ENCODE peak calls at places on chromosomes 13 and 19, in seven cellular contexts. K is cardiac muscle cell; D is stimulated activated CD4-positive, alpha-beta T cell treated with anti-CD3 and anti-CD28 coated beads, Interleukin-2, amount 100 ng/mL, for 48 hours; V is neural crest cell; F is AML-193; M is COR-L47; Y is tibial artery. Q is an unnamed sample.

GRCh38 chr13:110575322-110576069 is 14.0 kb upstream of the RAB20 start:
- DNase-seq in M (no peak), D (no peak), F (peak), V (no peak), Y (no peak), K (peak), Q (no peak)

GRCh38 chr19:13176345-13176744 is 26.1 kb downstream of the IER2 start:
- DNase-seq in Y (no peak), F (no peak), V (no peak), M (no peak), D (no peak), K (no peak), Q (no peak)

GRCh38 chr19:45340232-45340898 is at the start of gene KLC3:
- DNase-seq in K (peak), D (peak), M (peak), F (no peak), V (no peak), Y (no peak), Q (peak)

GRCh38 chr13:75415720-75416119 is 66.2 kb downstream of the TBC1D4 start:
- DNase-seq in M (no peak), Y (no peak), V (no peak), D (no peak), K (no peak), F (peak), Q (no peak)

GRCh38 chr13:50801087-50801931 is 42.2 kb downstream of the DLEU7 start:
- DNase-seq in D (peak), K (peak), V (peak), F (peak), M (peak), Y (peak), Q (peak)

GRCh38 chr13:112457485-112457884 is 81.3 kb downstream of the SPACA7 start:
- DNase-seq in D (no peak), M (no peak), V (no peak), K (no peak), F (no peak), Y (no peak), Q (no peak)

GRCh38 chr13:105871768-105872167 is 663.7 kb downstream of the EFNB2 start:
- DNase-seq in K (peak), Y (no peak), M (no peak), F (no peak), V (no peak), D (no peak), Q (no peak)

GRCh38 chr13:23621316-23621645 is 51.1 kb downstream of the TNFRSF19 start:
- DNase-seq in M (no peak), V (no peak), Y (no peak), K (no peak), F (no peak), D (no peak), Q (no peak)

GRCh38 chr19:50417138-50417849 is 1.4 kb upstream of the SPIB start:
- DNase-seq in V (no peak), M (no peak), Y (no peak), D (no peak), F (no peak), K (no peak), Q (no peak)

GRCh38 chr13:95301947-95302386 is 716 bp upstream of the ABCC4 start:
- DNase-seq in F (no peak), K (no peak), M (peak), Y (no peak), D (no peak), V (no peak), Q (no peak)

GRCh38 chr13:30725331-30726085 is 9.8 kb upstream of the ALOX5AP start:
- DNase-seq in K (no peak), Y (no peak), D (no peak), V (no peak), M (no peak), F (no peak), Q (no peak)

GRCh38 chr19:4969772-4970531 is 1.0 kb downstream of the KDM4B start:
- DNase-seq in K (peak), F (peak), M (no peak), D (no peak), Y (no peak), V (no peak), Q (no peak)

GRCh38 chr13:112942689-112943308 is 26.2 kb upstream of the MCF2L start:
- DNase-seq in M (peak), K (peak), V (peak), D (peak), F (peak), Y (peak), Q (peak)

GRCh38 chr13:47409778-47410177 is 512.9 kb upstream of the HTR2A start:
- DNase-seq in F (no peak), D (no peak), K (no peak), M (no peak), Y (no peak), V (no peak), Q (no peak)

GRCh38 chr19:29389495-29389894 is 136.3 kb upstream of the VSTM2B start:
- DNase-seq in D (no peak), F (no peak), K (no peak), M (no peak), V (no peak), Y (no peak), Q (no peak)

GRCh38 chr19:49930483-49931011 is 1.2 kb upstream of the NUP62 start:
- DNase-seq in F (no peak), Y (no peak), M (no peak), V (no peak), K (no peak), D (no peak), Q (no peak)

GRCh38 chr19:55985254-55985653 is 1.3 kb upstream of the NLRP5 start:
- DNase-seq in K (no peak), M (no peak), F (no peak), D (no peak), V (no peak), Y (no peak), Q (no peak)

GRCh38 chr13:82947121-82948077 is 934.9 kb downstream of the SLITRK1 start:
- DNase-seq in V (no peak), K (no peak), F (no peak), D (no peak), M (no peak), Y (no peak), Q (no peak)

GRCh38 chr19:10155834-10156233 is 36.1 kb upstream of the EIF3G start:
- DNase-seq in Y (no peak), V (no peak), F (no peak), M (no peak), D (no peak), K (no peak), Q (no peak)

GRCh38 chr19:1888385-1888784 is 3.1 kb upstream of the ABHD17A start:
- DNase-seq in F (no peak), Y (no peak), D (no peak), M (no peak), K (no peak), V (no peak), Q (no peak)

GRCh38 chr19:57389194-57389729 is 392 bp upstream of the ZNF548 start:
- DNase-seq in M (no peak), K (no peak), Y (no peak), D (no peak), V (no peak), F (no peak), Q (no peak)

GRCh38 chr13:93002071-93002470 is 224.5 kb upstream of the GPC6 start:
- DNase-seq in F (no peak), M (no peak), V (no peak), D (no peak), Y (no peak), K (no peak), Q (no peak)

GRCh38 chr19:16273005-16273404 is 51.6 kb upstream of the KLF2 start:
- DNase-seq in M (no peak), D (no peak), V (peak), F (no peak), Y (peak), K (peak), Q (no peak)

GRCh38 chr13:99386911-99387788 is 80.0 kb upstream of the GPR183 start:
- DNase-seq in V (peak), F (peak), Y (no peak), K (peak), D (peak), M (no peak), Q (no peak)

GRCh38 chr19:30888937-30889336 is 460.3 kb downstream of the TSHZ3 start:
- DNase-seq in K (no peak), Y (no peak), D (no peak), V (no peak), M (no peak), F (no peak), Q (no peak)

GRCh38 chr13:98721825-98722510 is 30.5 kb downstream of the SLC15A1 start:
- DNase-seq in M (no peak), V (no peak), F (no peak), Y (no peak), K (no peak), D (no peak), Q (no peak)

GRCh38 chr19:30482956-30483355 is 110.8 kb downstream of the ZNF536 start:
- DNase-seq in F (no peak), Y (no peak), M (no peak), D (no peak), V (no peak), K (no peak), Q (no peak)

GRCh38 chr19:48739835-48740704 is at the start of gene RASIP1:
- DNase-seq in M (peak), K (no peak), V (no peak), F (no peak), D (no peak), Y (no peak), Q (no peak)

GRCh38 chr19:9306443-9306842 is 3.2 kb downstream of the ZNF699 start:
- DNase-seq in M (no peak), K (no peak), D (no peak), V (no peak), F (no peak), Y (no peak), Q (no peak)

GRCh38 chr19:48556163-48556562 is 4.2 kb downstream of the SULT2B1 start:
- DNase-seq in V (no peak), D (no peak), Y (no peak), F (no peak), M (no peak), K (no peak), Q (peak)

GRCh38 chr19:32677657-32678056 is 2.0 kb downstream of the RGS9BP start:
- DNase-seq in K (peak), D (no peak), F (no peak), Y (no peak), M (no peak), V (no peak), Q (no peak)

GRCh38 chr13:99290890-99291289 is 16.3 kb downstream of the GPR183 start:
- DNase-seq in M (no peak), D (no peak), F (no peak), K (no peak), Y (no peak), V (no peak), Q (no peak)

GRCh38 chr13:113950451-113951245 is 23.2 kb downstream of the C13orf46 start:
- DNase-seq in M (no peak), D (no peak), F (no peak), Y (no peak), K (no peak), V (no peak), Q (no peak)

GRCh38 chr19:37855098-37855497 is 51.3 kb downstream of the WDR87 start:
- DNase-seq in V (no peak), M (no peak), F (no peak), K (no peak), D (peak), Y (no peak), Q (no peak)

Q was measured in HuH-7.5.